ENCODE peak calls at places on chromosomes 13 and 19, in six cellular contexts. F, W, Z, D, Y and H are unnamed samples.

GRCh38 chr19:53172892-53173291 is 14.0 kb upstream of the ZNF347 start:
- DNase-seq in F (no peak), W (peak), Z (no peak), D (no peak), Y (no peak), H (no peak)

GRCh38 chr19:43700368-43701015 is 15.4 kb upstream of the IRGC start:
- DNase-seq in F (no peak), W (no peak), Z (no peak), D (no peak), Y (no peak), H (no peak)

GRCh38 chr13:60583196-60583908 is 186.3 kb downstream of the TDRD3 start:
- DNase-seq in F (no peak), W (peak), Z (no peak), D (no peak), Y (no peak), H (no peak)

GRCh38 chr19:21568816-21569496 is 63.6 kb downstream of the ZNF429 start:
- DNase-seq in F (no peak), W (no peak), Z (no peak), D (no peak), Y (no peak), H (peak)

GRCh38 chr13:33441015-33441414 is 155.5 kb upstream of the STARD13 start:
- DNase-seq in F (no peak), W (peak), Z (no peak), D (peak), Y (no peak), H (no peak)

GRCh38 chr13:33744589-33745369 is 73.2 kb upstream of the RFC3 start:
- DNase-seq in F (no peak), W (no peak), Z (no peak), D (no peak), Y (no peak), H (no peak)

GRCh38 chr19:56832352-56832928 is 8.1 kb downstream of the PEG3 start:
- DNase-seq in F (no peak), W (peak), Z (no peak), D (no peak), Y (no peak), H (no peak)

GRCh38 chr19:3644351-3645066 is 17.9 kb upstream of the CACTIN start:
- DNase-seq in F (no peak), W (no peak), Z (no peak), D (no peak), Y (no peak), H (no peak)

GRCh38 chr19:31145909-31146453 is 203.3 kb downstream of the TSHZ3 start:
- DNase-seq in F (no peak), W (no peak), Z (no peak), D (no peak), Y (no peak), H (no peak)

GRCh38 chr13:105543742-105544141 is 991.7 kb downstream of the EFNB2 start:
- DNase-seq in F (no peak), W (no peak), Z (no peak), D (no peak), Y (no peak), H (no peak)

GRCh38 chr19:48501961-48502719 is 9.5 kb downstream of the LMTK3 start:
- DNase-seq in F (peak), W (peak), Z (peak), D (peak), Y (peak), H (no peak)

GRCh38 chr13:41467546-41467945 is 10.2 kb downstream of the RGCC start:
- DNase-seq in F (no peak), W (no peak), Z (no peak), D (no peak), Y (no peak), H (no peak)

GRCh38 chr19:58560007-58560887 is 1.8 kb upstream of the UBE2M start:
- DNase-seq in F (no peak), W (no peak), Z (no peak), D (no peak), Y (no peak), H (no peak)

GRCh38 chr19:15575406-15575805 is 39.6 kb upstream of the CYP4F8 start:
- DNase-seq in F (no peak), W (no peak), Z (no peak), D (no peak), Y (no peak), H (no peak)

GRCh38 chr13:51332566-51333361 is 6.7 kb upstream of the SERPINE3 start:
- DNase-seq in F (no peak), W (no peak), Z (no peak), D (no peak), Y (no peak), H (no peak)

GRCh38 chr19:10517361-10517759 is at the start of gene S1PR5:
- DNase-seq in F (no peak), W (no peak), Z (no peak), D (peak), Y (no peak), H (no peak)

GRCh38 chr13:76512676-76513277 is 373.4 kb downstream of the KCTD12 start:
- DNase-seq in F (no peak), W (no peak), Z (no peak), D (peak), Y (no peak), H (no peak)

GRCh38 chr13:52029569-52029968 is 5.1 kb downstream of the UTP14C start:
- DNase-seq in F (no peak), W (no peak), Z (no peak), D (no peak), Y (no peak), H (no peak)

GRCh38 chr19:51470966-51471365 is 7.4 kb upstream of the CEACAM18 start:
- DNase-seq in F (no peak), W (no peak), Z (no peak), D (no peak), Y (no peak), H (no peak)

GRCh38 chr19:9565900-9566705 is 18.2 kb downstream of the ZNF121 start:
- DNase-seq in F (no peak), W (no peak), Z (no peak), D (no peak), Y (no peak), H (no peak)

GRCh38 chr13:39132286-39132685 is 94.0 kb downstream of the NHLRC3 start:
- DNase-seq in F (no peak), W (no peak), Z (no peak), D (no peak), Y (no peak), H (no peak)

GRCh38 chr13:113635709-113636108 is 22.3 kb downstream of the ATP4B start:
- DNase-seq in F (no peak), W (no peak), Z (no peak), D (no peak), Y (no peak), H (no peak)

GRCh38 chr13:46797468-46798237 is 692 bp upstream of the ESD start:
- DNase-seq in F (no peak), W (peak), Z (no peak), D (no peak), Y (no peak), H (no peak)

GRCh38 chr13:29428310-29428991 is 167.0 kb downstream of the SLC7A1 start:
- DNase-seq in F (peak), W (no peak), Z (no peak), D (peak), Y (no peak), H (no peak)

GRCh38 chr13:40148742-40149141 is 493.3 kb downstream of the COG6 start:
- DNase-seq in F (no peak), W (no peak), Z (no peak), D (no peak), Y (no peak), H (no peak)

GRCh38 chr13:28384789-28385188 is 110.1 kb downstream of the FLT1 start:
- DNase-seq in F (no peak), W (no peak), Z (no peak), D (no peak), Y (no peak), H (no peak)

GRCh38 chr13:35475960-35476943 is at the start of gene MAB21L1:
- DNase-seq in F (no peak), W (no peak), Z (no peak), D (peak), Y (no peak), H (no peak)

GRCh38 chr13:52809310-52809769 is 39.1 kb downstream of the PCDH8 start:
- DNase-seq in F (peak), W (peak), Z (peak), D (peak), Y (peak), H (peak)

GRCh38 chr19:31109626-31110025 is 239.6 kb downstream of the TSHZ3 start:
- DNase-seq in F (no peak), W (no peak), Z (no peak), D (peak), Y (no peak), H (no peak)

GRCh38 chr19:38267780-38268430 is 3.5 kb downstream of the SPINT2 start:
- DNase-seq in F (no peak), W (no peak), Z (no peak), D (no peak), Y (no peak), H (no peak)

GRCh38 chr13:40101708-40102359 is 446.4 kb downstream of the COG6 start:
- DNase-seq in F (no peak), W (no peak), Z (no peak), D (no peak), Y (peak), H (no peak)

GRCh38 chr19:11849264-11849615 is 714 bp downstream of the ZNF439 start:
- DNase-seq in F (no peak), W (no peak), Z (no peak), D (no peak), Y (no peak), H (peak)

GRCh38 chr19:30719189-30719990 is 347.2 kb downstream of the ZNF536 start:
- DNase-seq in F (no peak), W (no peak), Z (peak), D (peak), Y (no peak), H (peak)

GRCh38 chr13:94413545-94413944 is 65.9 kb downstream of the DCT start:
- DNase-seq in F (no peak), W (no peak), Z (no peak), D (no peak), Y (no peak), H (no peak)

GRCh38 chr19:39830406-39830805 is 3.6 kb downstream of the DYRK1B start:
- DNase-seq in F (no peak), W (no peak), Z (no peak), D (no peak), Y (no peak), H (no peak)

GRCh38 chr13:105538346-105538745 is 997.1 kb downstream of the EFNB2 start:
- DNase-seq in F (no peak), W (no peak), Z (no peak), D (no peak), Y (no peak), H (no peak)

GRCh38 chr19:55406869-55407624 is 541 bp downstream of the UBE2S start:
- DNase-seq in F (no peak), W (no peak), Z (peak), D (peak), Y (no peak), H (no peak)
- TF ChIP-seq TAF1 in F (no peak), W (no peak), Z (no peak), D (no peak), Y (no peak), H (no peak)

GRCh38 chr13:111143875-111144540 is 28.9 kb downstream of the ARHGEF7 start:
- DNase-seq in F (no peak), W (no peak), Z (no peak), D (no peak), Y (no peak), H (no peak)

GRCh38 chr13:111142472-111142871 is 27.4 kb downstream of the ARHGEF7 start:
- DNase-seq in F (no peak), W (no peak), Z (no peak), D (no peak), Y (no peak), H (no peak)

GRCh38 chr13:111145071-111145470 is 30.0 kb downstream of the ARHGEF7 start:
- DNase-seq in F (no peak), W (no peak), Z (no peak), D (no peak), Y (no peak), H (no peak)

GRCh38 chr13:111140562-111141105 is 25.5 kb downstream of the ARHGEF7 start:
- DNase-seq in F (no peak), W (no peak), Z (no peak), D (no peak), Y (no peak), H (no peak)

DNA sequence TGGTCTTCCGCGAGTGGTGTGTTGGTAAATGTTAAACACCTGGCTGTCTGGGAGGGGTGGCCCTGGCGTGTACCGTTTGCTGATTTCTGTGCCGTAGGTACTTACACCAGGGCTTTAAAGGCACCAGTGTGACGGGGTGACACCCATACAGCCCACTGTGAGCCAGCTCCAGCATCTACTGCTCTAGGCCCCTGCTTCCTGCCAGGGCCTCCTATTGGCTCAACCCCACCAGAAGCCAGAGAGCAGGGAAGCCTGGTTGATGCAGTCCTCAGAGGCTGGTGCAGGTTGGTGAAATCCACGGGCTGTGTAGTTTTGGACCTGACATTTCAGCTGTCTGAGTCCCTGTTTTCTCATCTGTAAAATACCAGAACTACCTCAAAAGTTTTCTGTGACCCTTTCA is 30.4 kb downstream of the ARHGEF7 start:
- DNase-seq in F (no peak), W (no peak), Z (no peak), D (no peak), Y (no peak), H (no peak)
- TF ChIP-seq TAF1 in F (no peak), W (no peak), Z (no peak), D (no peak), Y (no peak), H (no peak)

DNA sequence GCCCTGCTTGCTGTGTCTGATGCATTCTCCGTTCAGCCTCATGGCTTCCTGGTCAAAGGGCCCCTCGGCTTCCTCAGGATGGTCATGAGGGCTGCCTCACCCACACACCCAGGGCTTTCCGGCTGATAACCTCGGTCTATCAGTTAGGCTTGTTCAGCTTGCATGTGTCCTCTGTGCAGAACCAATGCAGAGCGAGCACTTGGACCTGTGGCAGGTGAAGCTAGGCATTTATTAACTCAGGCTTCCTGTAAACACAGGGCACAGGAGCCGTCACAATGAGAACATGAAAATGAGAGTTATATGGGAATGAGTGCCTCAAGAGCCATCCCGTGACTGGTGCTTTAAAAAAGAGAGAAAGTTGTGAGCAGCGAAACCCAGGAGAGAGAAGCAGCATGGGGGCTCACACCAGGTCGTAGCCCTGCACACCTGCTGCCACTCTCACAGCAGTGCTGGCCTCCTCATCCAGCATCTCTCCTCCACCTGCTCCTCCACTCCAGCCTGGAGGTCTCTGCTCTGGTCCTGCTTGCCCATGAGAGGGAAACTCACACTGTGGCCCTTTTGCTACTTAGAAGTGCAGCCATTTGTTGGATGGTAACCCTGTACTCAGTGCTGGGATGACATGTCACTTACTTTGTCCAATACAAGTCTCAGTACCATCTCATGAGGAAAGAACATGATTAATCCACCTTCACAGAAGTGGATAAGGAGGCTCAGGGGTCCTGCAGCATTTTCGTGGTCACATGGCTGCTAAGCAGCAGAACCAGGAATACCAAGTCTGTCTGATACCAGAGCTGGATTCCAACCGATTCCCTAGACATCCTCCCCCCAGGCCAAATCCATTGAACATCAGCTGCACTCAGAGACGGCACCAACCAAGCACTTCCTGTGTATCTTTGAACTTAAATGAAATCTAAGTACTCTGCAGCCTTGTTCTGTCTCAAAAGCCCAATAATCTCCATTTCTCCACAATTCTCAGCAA is 50.5 kb upstream of the IRS2 start:
- DNase-seq in F (no peak), W (peak), Z (no peak), D (no peak), Y (peak), H (no peak)
- TF ChIP-seq TAF1 in F (no peak), W (no peak), Z (no peak), D (no peak), Y (no peak), H (no peak)

GRCh38 chr13:20294497-20294896 is 62.4 kb upstream of the GJB6 start:
- DNase-seq in F (no peak), W (no peak), Z (no peak), D (no peak), Y (no peak), H (no peak)

GRCh38 chr13:20297181-20297580 is 65.1 kb upstream of the GJB6 start:
- DNase-seq in F (no peak), W (no peak), Z (no peak), D (no peak), Y (no peak), H (no peak)

GRCh38 chr13:20291675-20292074 is 59.6 kb upstream of the GJB6 start:
- DNase-seq in F (no peak), W (no peak), Z (no peak), D (no peak), Y (no peak), H (no peak)

GRCh38 chr13:20291037-20291436 is 58.9 kb upstream of the GJB6 start:
- DNase-seq in F (no peak), W (no peak), Z (no peak), D (no peak), Y (no peak), H (no peak)

GRCh38 chr13:20295956-20296355 is 63.8 kb upstream of the GJB6 start:
- DNase-seq in F (no peak), W (no peak), Z (no peak), D (no peak), Y (no peak), H (no peak)
- TF ChIP-seq TAF1 in F (no peak), W (no peak), Z (no peak), D (no peak), Y (no peak), H (no peak)

DNA sequence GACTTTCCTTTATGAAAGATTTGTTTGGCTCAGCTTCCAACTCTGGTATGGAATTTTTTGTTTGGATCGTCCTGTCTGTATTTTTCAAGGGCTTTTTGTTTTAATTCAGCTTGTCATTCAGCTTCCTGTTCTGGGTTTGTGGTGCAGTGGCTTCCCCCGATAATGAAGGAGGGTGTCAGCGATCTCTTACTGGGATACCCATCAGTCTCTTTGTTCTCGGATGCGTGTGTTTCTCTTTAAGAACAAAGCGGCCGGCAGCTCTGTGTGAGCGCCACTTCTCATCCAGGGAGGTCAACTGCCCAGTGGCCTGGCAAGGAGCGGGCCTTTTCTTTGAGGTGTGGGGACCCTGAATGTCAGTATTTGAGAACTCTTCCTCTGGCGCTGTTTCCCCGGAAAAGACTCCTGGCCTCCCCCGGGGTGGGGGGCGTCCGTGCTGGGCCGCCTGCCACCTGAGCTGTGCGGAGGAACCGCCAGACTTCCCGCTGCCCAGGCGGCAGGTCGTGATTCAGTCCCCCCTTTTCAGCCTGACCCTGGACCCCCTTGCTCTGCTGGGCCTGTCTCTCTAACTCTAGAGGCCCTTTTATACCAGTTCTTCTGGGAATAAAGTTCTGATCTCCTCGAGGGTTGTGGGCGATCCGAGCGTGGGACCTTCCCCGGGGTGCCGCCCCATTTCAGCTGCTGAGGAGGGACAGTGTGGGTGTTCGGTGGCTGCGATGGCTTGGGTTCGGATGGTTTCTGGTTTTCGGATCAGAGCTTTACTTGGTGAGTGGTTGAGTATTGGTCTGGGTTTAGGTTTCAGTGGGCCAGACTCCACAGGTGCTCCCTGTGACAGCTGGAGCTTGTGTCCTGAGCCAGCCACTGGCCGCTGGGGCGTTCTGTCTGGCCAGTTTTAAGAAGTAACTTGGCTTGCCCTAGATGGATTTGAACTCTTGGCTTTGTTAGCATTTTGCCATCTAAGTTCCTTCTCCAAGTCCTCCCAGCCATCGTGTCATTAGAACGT is 3.4 kb downstream of the SF3A2 start:
- DNase-seq in F (no peak), W (no peak), Z (no peak), D (no peak), Y (no peak), H (no peak)
- TF ChIP-seq TAF1 in F (no peak), W (no peak), Z (no peak), D (no peak), Y (no peak), H (no peak)

DNA sequence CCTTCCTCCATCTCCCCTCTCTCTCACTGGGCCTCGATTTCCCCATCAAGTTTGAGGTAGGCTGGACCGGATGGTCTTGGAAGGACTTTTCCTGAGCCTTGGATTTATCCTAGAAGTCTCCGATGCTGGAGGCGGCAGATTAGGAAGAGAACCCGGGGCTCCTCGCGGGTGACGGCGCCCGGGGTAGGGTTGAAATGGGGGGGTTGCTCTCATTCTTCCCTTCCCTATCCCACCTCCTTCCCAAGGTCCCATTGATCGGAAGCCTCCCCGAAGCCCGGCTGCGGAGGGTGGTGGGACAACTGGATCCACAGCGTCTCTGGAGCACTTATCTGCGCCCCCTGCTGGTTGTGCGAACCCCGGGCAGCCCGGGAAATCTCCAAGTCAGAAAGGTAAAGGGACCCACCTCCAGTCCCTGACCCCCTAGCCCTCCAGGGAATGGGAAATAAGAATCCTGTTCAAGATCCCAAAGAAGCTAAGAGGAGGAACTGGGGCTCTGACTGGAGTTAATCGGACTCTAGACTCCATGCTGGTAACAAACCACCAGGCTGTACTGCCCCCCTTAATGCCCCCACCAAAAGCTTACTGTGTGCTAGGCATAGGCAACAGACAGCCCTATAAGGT is 812 bp downstream of the QPCTL start:
- DNase-seq in F (no peak), W (peak), Z (peak), D (peak), Y (no peak), H (no peak)
- TF ChIP-seq TAF1 in F (no peak), W (no peak), Z (no peak), D (no peak), Y (no peak), H (no peak)

GRCh38 chr19:1259873-1260748 is 9.0 kb upstream of the CIRBP start:
- DNase-seq in F (no peak), W (no peak), Z (no peak), D (no peak), Y (no peak), H (no peak)
- TF ChIP-seq TAF1 in F (no peak), W (no peak), Z (no peak), D (no peak), Y (no peak), H (no peak)